ENCODE peak calls at places on chromosomes 1 and 21, in seven cellular contexts. Y is memory B cell; F is EL; L is activated CD8-positive, alpha-beta memory T cell treated with anti-CD3 and anti-CD28 coated beads for 1 hour; C is NCI-H2081 treated with DMSO at 0.1 percent for 48 hours; X is mesothelial cell of epicardium; B is effector CD4-positive, alpha-beta T cell. E is an unnamed sample.

GRCh38 chr1:23555225-23555801 is 4.0 kb downstream of the ID3 start:
- DNase-seq in Y (no peak), F (peak; percentile 56), L (no peak), C (no peak), X (peak; percentile 52), B (no peak), E (peak; percentile 61)

GRCh38 chr1:206633708-206634121 is 1.6 kb upstream of the DYRK3 start:
- DNase-seq in Y (no peak), F (peak; percentile 82), L (no peak), C (no peak), X (no peak), B (no peak), E (no peak)

GRCh38 chr1:230459463-230459862 is 33.3 kb upstream of the PGBD5 start:
- DNase-seq in Y (no peak), F (peak; percentile 45), L (no peak), C (no peak), X (no peak), B (no peak), E (no peak)

GRCh38 chr21:45378258-45378966 is 26.6 kb upstream of the COL18A1 start:
- DNase-seq in Y (no peak), F (peak; percentile 86), L (no peak), C (no peak), X (no peak), B (no peak), E (no peak)

GRCh38 chr1:217138173-217138838 is 415.1 kb upstream of the ESRRG start:
- DNase-seq in Y (no peak), F (no peak), L (no peak), C (no peak), X (no peak), B (no peak), E (no peak)

GRCh38 chr1:154757149-154757548 is 112.9 kb downstream of the KCNN3 start:
- DNase-seq in Y (no peak), F (no peak), L (no peak), C (no peak), X (peak; percentile 24), B (no peak), E (no peak)

GRCh38 chr1:162983671-162984425 is 85.3 kb upstream of the RGS4 start:
- DNase-seq in Y (no peak), F (no peak), L (no peak), C (no peak), X (no peak), B (no peak), E (no peak)

GRCh38 chr1:3625151-3625907 is 514 bp downstream of the TPRG1L start:
- DNase-seq in Y (peak; percentile 43), F (peak; percentile 38), L (no peak), C (no peak), X (no peak), B (peak; percentile 33), E (no peak)

GRCh38 chr1:147851149-147851548 is 51.4 kb upstream of the GJA8 start:
- DNase-seq in Y (no peak), F (peak; percentile 32), L (no peak), C (no peak), X (no peak), B (no peak), E (no peak)

GRCh38 chr1:219121634-219122033 is 52.0 kb upstream of the LYPLAL1 start:
- DNase-seq in Y (no peak), F (no peak), L (no peak), C (no peak), X (no peak), B (no peak), E (no peak)

GRCh38 chr21:34988139-34988538 is 61.0 kb downstream of the RUNX1 start:
- DNase-seq in Y (no peak), F (no peak), L (no peak), C (no peak), X (no peak), B (no peak), E (no peak)

GRCh38 chr1:207088731-207089626 is at the start of gene C4BPB:
- DNase-seq in Y (no peak), F (peak; percentile 32), L (no peak), C (no peak), X (no peak), B (no peak), E (peak; percentile 54)

GRCh38 chr1:248000169-248000568 is 13.3 kb upstream of the OR2L5 start:
- DNase-seq in Y (no peak), F (no peak), L (no peak), C (no peak), X (no peak), B (no peak), E (no peak)

GRCh38 chr1:47782414-47783165 is 214.6 kb downstream of the TRABD2B start:
- DNase-seq in Y (no peak), F (no peak), L (no peak), C (no peak), X (no peak), B (no peak), E (no peak)

GRCh38 chr1:5983361-5984103 is 8.7 kb downstream of the NPHP4 start:
- DNase-seq in Y (no peak), F (peak; percentile 78), L (no peak), C (no peak), X (no peak), B (no peak), E (no peak)

GRCh38 chr1:116243673-116244101 is 129.4 kb upstream of the ATP1A1 start:
- DNase-seq in Y (no peak), F (no peak), L (no peak), C (no peak), X (no peak), B (no peak), E (no peak)

GRCh38 chr1:210330279-210330866 is 1.7 kb downstream of the HHAT start:
- DNase-seq in Y (no peak), F (no peak), L (no peak), C (no peak), X (no peak), B (no peak), E (no peak)

GRCh38 chr1:227805606-227806197 is 9.8 kb upstream of the PRSS38 start:
- DNase-seq in Y (no peak), F (peak; percentile 84), L (no peak), C (no peak), X (no peak), B (no peak), E (no peak)

GRCh38 chr1:32285658-32286057 is 6.2 kb upstream of the HDAC1 start:
- DNase-seq in Y (no peak), F (no peak), L (no peak), C (no peak), X (no peak), B (no peak), E (no peak)

GRCh38 chr1:192225713-192226112 is 67.5 kb downstream of the RGS18 start:
- DNase-seq in Y (no peak), F (peak; percentile 70), L (no peak), C (no peak), X (no peak), B (no peak), E (no peak)

GRCh38 chr1:51673279-51673678 is 56.4 kb downstream of the OSBPL9 start:
- DNase-seq in Y (no peak), F (no peak), L (no peak), C (no peak), X (no peak), B (no peak), E (no peak)

GRCh38 chr1:157157481-157158190 is 19.4 kb upstream of the ETV3 start:
- DNase-seq in Y (no peak), F (peak; percentile 32), L (no peak), C (no peak), X (no peak), B (no peak), E (no peak)

GRCh38 chr1:224683981-224684380 is 67.9 kb downstream of the CNIH3 start:
- DNase-seq in Y (no peak), F (no peak), L (no peak), C (no peak), X (no peak), B (no peak), E (no peak)

GRCh38 chr1:2556277-2557145 is at the start of gene TNFRSF14:
- DNase-seq in Y (peak; percentile 66), F (peak; percentile 50), L (peak; percentile 47), C (no peak), X (no peak), B (peak; percentile 63), E (peak; percentile 72)

GRCh38 chr1:22053861-22054770 is 1.6 kb downstream of the CDC42 start:
- DNase-seq in Y (no peak), F (no peak), L (no peak), C (no peak), X (no peak), B (no peak), E (peak; percentile 32)

GRCh38 chr1:156095906-156096508 is 13.7 kb upstream of the MEX3A start:
- DNase-seq in Y (no peak), F (no peak), L (no peak), C (no peak), X (no peak), B (no peak), E (no peak)

GRCh38 chr1:41454406-41454805 is 30.1 kb downstream of the EDN2 start:
- DNase-seq in Y (no peak), F (no peak), L (no peak), C (no peak), X (no peak), B (no peak), E (no peak)

GRCh38 chr1:91846007-91846620 is 39.8 kb downstream of the TGFBR3 start:
- DNase-seq in Y (no peak), F (peak; percentile 55), L (no peak), C (peak; percentile 79), X (peak; percentile 44), B (no peak), E (no peak)

GRCh38 chr1:96472471-96472870 is 249.1 kb upstream of the PTBP2 start:
- DNase-seq in Y (no peak), F (peak; percentile 74), L (no peak), C (no peak), X (no peak), B (no peak), E (no peak)

GRCh38 chr1:236457775-236458174 is 63.7 kb downstream of the EDARADD start:
- DNase-seq in Y (no peak), F (no peak), L (no peak), C (no peak), X (no peak), B (no peak), E (no peak)

E was measured in stimulated activated naive CD4-positive, alpha-beta T cell.